ENCODE peak calls at places on chromosomes 1 and 21, in five cellular contexts. J, R, I, Z and X are unnamed samples. For H3K4me1, the result is how much of the 10 kb centered on the place peaks cover.

GRCh38 chr1:224670506-224670905 is 54.4 kb downstream of the CNIH3 start:
- DNase-seq in I (no peak), R (peak), J (no peak), Z (no peak), X (no peak)

GRCh38 chr1:162548170-162548569 is 13.4 kb upstream of the UAP1 start:
- DNase-seq in I (no peak), J (no peak), Z (no peak), R (peak), X (no peak)

GRCh38 chr1:211825990-211826389 is 4.6 kb downstream of the LPGAT1 start:
- DNase-seq in I (no peak), J (no peak), Z (no peak), R (peak), X (no peak)

GRCh38 chr1:52747450-52747849 is 21.2 kb downstream of the ZYG11B start:
- DNase-seq in J (no peak), R (no peak), I (no peak), Z (no peak), X (no peak)

GRCh38 chr1:5684791-5685190 is 307.4 kb downstream of the NPHP4 start:
- DNase-seq in R (no peak), Z (no peak), J (no peak), I (no peak), X (no peak)

GRCh38 chr1:66439028-66439427 is 94.9 kb upstream of the SGIP1 start:
- DNase-seq in J (no peak), I (no peak), R (no peak), Z (no peak), X (no peak)

GRCh38 chr1:47569681-47570470 is 132.0 kb downstream of the FOXD2 start:
- DNase-seq in Z (no peak), I (peak), R (peak), J (peak), X (no peak)

GRCh38 chr21:43950481-43950880 is 61.6 kb upstream of the TRAPPC10 start:
- DNase-seq in I (no peak), Z (peak), J (no peak), R (no peak), X (no peak)

GRCh38 chr1:45840704-45841103 is 37.3 kb downstream of the MAST2 start:
- DNase-seq in I (no peak), J (no peak), R (no peak), Z (no peak), X (no peak)

GRCh38 chr21:29643289-29643688 is 296.5 kb downstream of the GRIK1 start:
- DNase-seq in I (no peak), Z (no peak), R (no peak), J (no peak), X (no peak)

GRCh38 chr1:220892997-220893700 is 13.9 kb downstream of the HLX start:
- DNase-seq in R (no peak), Z (no peak), I (no peak), J (no peak), X (no peak)
- H3K4me3 ChIP-seq in R (no peak), Z (no peak), I (no peak), J (no peak), X (no peak)

GRCh38 chr1:8115031-8115768 is 89.1 kb upstream of the ERRFI1 start:
- DNase-seq in I (no peak), Z (no peak), R (no peak), J (no peak), X (no peak)
- H3K27ac ChIP-seq in I (peak), Z (no peak), R (no peak), J (no peak), X (no peak)

GRCh38 chr1:15950763-15951295 is 25.1 kb downstream of the ZBTB17 start:
- DNase-seq in R (peak), J (peak), Z (peak), I (no peak), X (peak)
- H3K4me1 ChIP-seq in R (half or more), J (under half), Z (half or more), I (half or more), X (under half)

GRCh38 chr21:31187499-31187898 is 149.2 kb upstream of the KRTAP19-8 start:
- DNase-seq in I (no peak), J (no peak), Z (no peak), R (no peak), X (no peak)
- H3K4me3 ChIP-seq in I (no peak), J (no peak), Z (peak), R (no peak), X (peak)

GRCh38 chr1:214444159-214444939 is 107.1 kb downstream of the PTPN14 start:
- DNase-seq in Z (no peak), J (no peak), I (no peak), R (no peak), X (no peak)
- H3K27ac ChIP-seq in Z (no peak), J (no peak), I (no peak), R (peak), X (no peak)

GRCh38 chr1:157138220-157139124 is at the start of gene ETV3:
- DNase-seq in Z (peak), R (peak), I (peak), J (peak), X (peak)

GRCh38 chr1:157135646-157136045 is 2.5 kb downstream of the ETV3 start:
- DNase-seq in I (no peak), Z (no peak), J (no peak), R (peak), X (no peak)

GRCh38 chr1:157137773-157138219 is 399 bp downstream of the ETV3 start:
- DNase-seq in I (no peak), R (no peak), J (no peak), Z (no peak), X (no peak)

GRCh38 chr1:157136133-157136532 is 2.1 kb downstream of the ETV3 start:
- DNase-seq in J (no peak), R (no peak), Z (no peak), I (no peak), X (no peak)

DNA sequence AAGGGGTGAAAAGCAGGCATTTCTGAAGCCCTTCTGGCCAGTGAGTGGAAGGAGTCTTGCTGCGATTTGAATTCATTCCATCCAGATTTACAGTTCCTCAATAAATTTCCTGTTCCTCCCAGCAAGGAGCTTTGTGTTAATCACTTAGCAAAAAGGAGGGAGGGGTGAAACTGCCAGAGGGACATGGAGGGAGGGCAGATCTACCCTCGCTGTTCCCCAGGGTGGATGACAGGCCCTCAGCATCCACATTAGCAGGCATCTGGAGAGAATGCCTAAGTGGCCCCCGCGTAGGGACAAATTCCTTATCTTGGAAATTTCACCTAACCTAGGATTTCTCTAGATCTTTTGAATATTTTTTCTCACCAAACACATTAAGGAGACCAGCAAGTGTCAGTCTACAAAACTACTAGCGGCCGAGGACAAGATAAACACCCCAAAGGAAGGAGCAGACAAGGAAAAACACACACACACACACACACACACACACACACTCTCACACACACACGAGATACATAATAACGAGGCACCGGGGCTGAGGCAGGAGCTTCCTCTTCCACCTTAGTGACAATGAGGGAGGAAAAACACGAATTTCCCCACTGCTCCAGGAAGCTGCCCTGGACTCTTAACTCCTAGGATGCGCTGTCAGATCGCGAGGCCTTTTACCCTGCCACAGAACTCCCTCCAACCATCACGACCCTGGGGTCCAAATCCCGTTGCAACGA is 983 bp downstream of the ETV3 start:
- DNase-seq in I (no peak), R (peak), J (no peak), Z (no peak), X (no peak)
- H3K4me1 ChIP-seq in I (under half), R (under half), J (under half), Z (half or more), X (half or more)

DNA sequence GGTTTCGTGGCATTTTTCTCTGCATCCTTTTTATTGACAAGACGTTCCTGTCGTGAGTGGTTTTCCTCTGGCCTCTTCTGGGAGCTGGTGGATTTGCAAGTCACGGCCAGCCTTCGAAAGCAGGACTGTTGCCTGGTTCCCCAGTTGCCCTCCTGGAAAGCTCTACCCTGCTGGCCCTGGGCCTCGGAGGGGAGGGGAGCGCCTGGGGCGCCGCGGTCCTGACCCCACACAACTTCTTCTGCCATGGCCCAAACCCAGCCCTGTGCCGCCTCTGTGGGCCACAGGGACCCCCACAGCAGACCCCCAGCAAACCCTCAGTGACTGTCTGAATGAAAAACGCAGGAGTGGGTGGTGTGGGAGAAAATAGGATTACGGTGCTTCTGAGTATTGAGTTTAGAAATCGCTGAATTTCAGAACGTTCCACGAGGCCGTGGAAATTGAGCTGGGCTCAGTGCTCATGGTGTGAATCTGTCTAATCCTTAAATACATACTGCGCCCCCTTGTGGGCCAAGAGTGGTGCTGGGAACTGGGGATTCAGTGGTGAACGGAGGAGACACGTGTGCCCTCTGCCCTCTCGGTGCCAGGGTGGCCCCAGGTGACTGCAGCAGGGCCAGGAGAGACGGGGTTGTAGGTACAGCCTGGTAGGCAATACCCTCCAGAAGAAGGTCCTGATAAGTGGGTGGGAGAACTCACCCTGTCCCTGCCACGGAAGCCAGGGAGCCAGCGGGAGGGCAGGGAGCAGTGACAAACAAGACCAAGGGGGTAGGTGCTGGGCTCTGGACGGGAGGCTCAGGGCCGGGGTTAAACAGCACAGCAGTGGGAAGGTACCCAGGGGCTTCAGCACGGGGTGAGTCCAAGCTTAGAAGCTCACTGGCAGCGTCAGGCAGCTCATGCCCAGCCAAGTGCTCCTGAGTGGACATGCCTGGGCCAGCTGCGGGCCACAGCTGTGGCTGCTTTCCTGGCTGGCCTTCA is 101.2 kb upstream of the COL6A1 start:
- DNase-seq in I (peak), J (peak), R (peak), Z (peak), X (peak)
- H3K4me3 ChIP-seq in I (no peak), J (no peak), R (no peak), Z (no peak), X (no peak)

GRCh38 chr1:29217633-29218032 is 13.1 kb downstream of the MECR start:
- DNase-seq in J (no peak), I (no peak), R (no peak), Z (no peak), X (no peak)

GRCh38 chr1:29222686-29223085 is 8.0 kb downstream of the MECR start:
- DNase-seq in I (no peak), J (no peak), R (peak), Z (no peak), X (no peak)

GRCh38 chr1:29221296-29221695 is 9.4 kb downstream of the MECR start:
- DNase-seq in J (no peak), I (no peak), R (no peak), Z (no peak), X (no peak)

GRCh38 chr1:29213055-29213454 is 17.7 kb downstream of the MECR start:
- DNase-seq in Z (no peak), R (no peak), I (no peak), J (no peak), X (no peak)

DNA sequence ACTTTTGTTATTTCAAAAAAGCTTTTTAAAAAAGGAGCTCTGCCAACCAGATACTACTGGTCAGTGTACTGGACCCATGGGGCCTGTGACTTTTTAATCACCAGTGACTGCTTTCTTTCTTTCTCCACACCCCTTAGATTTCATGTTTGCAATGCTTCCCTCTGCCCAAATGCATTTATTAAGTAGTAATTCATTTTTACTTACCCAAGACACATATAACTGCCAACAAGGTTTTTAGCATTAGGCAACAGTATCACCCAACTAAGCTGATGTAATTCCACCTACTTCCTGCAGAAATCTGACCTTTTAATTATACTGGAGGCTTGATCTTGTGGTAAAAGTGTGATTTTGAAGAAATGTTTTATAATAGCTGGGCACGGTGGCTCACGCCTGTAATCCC is 12.5 kb downstream of the MECR start:
- DNase-seq in I (no peak), J (no peak), R (peak), Z (no peak), X (no peak)
- H3K27ac ChIP-seq in I (no peak), J (no peak), R (no peak), Z (no peak), X (no peak)